ENCODE peak calls at places on chromosome 1, in six cellular contexts. One of them, this sample, is unnamed. For H3K27me3, the result is how much of the 10 kb centered on the place peaks cover.

GRCh38 chr1:2448098-2448445 is 28.0 kb upstream of the PLCH2 start:
- DNase-seq in MM.1S: no peak
- DNase-seq in HepG2: peak
- DNase-seq in esophagus squamous epithelium: no peak
- DNase-seq in suprapubic skin: no peak
- DNase-seq in BE2C: no peak
- DNase-seq in this sample: no peak

GRCh38 chr1:162709870-162710269 is 77.6 kb downstream of the DDR2 start:
- DNase-seq in MM.1S: no peak
- DNase-seq in HepG2: no peak
- DNase-seq in esophagus squamous epithelium: no peak
- DNase-seq in suprapubic skin: no peak
- DNase-seq in BE2C: no peak
- DNase-seq in this sample: no peak

GRCh38 chr1:91924146-91924545 is 25.1 kb upstream of the BRDT start:
- DNase-seq in MM.1S: no peak
- DNase-seq in HepG2: no peak
- DNase-seq in esophagus squamous epithelium: no peak
- DNase-seq in suprapubic skin: no peak
- DNase-seq in BE2C: no peak
- DNase-seq in this sample: no peak

GRCh38 chr1:4594286-4594991 is 60.0 kb upstream of the AJAP1 start:
- DNase-seq in MM.1S: no peak
- DNase-seq in HepG2: no peak
- DNase-seq in esophagus squamous epithelium: no peak
- DNase-seq in suprapubic skin: no peak
- DNase-seq in BE2C: no peak
- DNase-seq in this sample: no peak

GRCh38 chr1:210143465-210144062 is 89.0 kb upstream of the SERTAD4 start:
- DNase-seq in MM.1S: peak
- DNase-seq in HepG2: peak
- DNase-seq in esophagus squamous epithelium: no peak
- DNase-seq in suprapubic skin: peak
- DNase-seq in BE2C: peak
- DNase-seq in this sample: peak

GRCh38 chr1:109687641-109688499 is at the start of gene GSTM1:
- DNase-seq in MM.1S: no peak
- DNase-seq in HepG2: no peak
- DNase-seq in esophagus squamous epithelium: no peak
- DNase-seq in suprapubic skin: peak
- DNase-seq in BE2C: no peak
- DNase-seq in this sample: peak

GRCh38 chr1:65197636-65198035 is 49.6 kb downstream of the AK4 start:
- DNase-seq in MM.1S: no peak
- DNase-seq in HepG2: no peak
- DNase-seq in esophagus squamous epithelium: no peak
- DNase-seq in suprapubic skin: no peak
- DNase-seq in BE2C: no peak
- DNase-seq in this sample: no peak

GRCh38 chr1:160204526-160205241 is 500 bp upstream of the PEA15 start:
- DNase-seq in MM.1S: peak
- DNase-seq in HepG2: no peak
- DNase-seq in esophagus squamous epithelium: no peak
- DNase-seq in suprapubic skin: no peak
- DNase-seq in BE2C: no peak
- DNase-seq in this sample: no peak

GRCh38 chr1:101253976-101254660 is 17.3 kb downstream of the S1PR1 start:
- DNase-seq in MM.1S: no peak
- DNase-seq in HepG2: no peak
- DNase-seq in esophagus squamous epithelium: no peak
- DNase-seq in suprapubic skin: no peak
- DNase-seq in BE2C: no peak
- DNase-seq in this sample: no peak

GRCh38 chr1:227318003-227318851 is at the start of gene CDC42BPA:
- DNase-seq in MM.1S: peak
- DNase-seq in HepG2: peak
- DNase-seq in esophagus squamous epithelium: peak
- DNase-seq in suprapubic skin: peak
- DNase-seq in BE2C: peak
- DNase-seq in this sample: peak

GRCh38 chr1:6483010-6483760 is 8.3 kb downstream of the PLEKHG5 start:
- DNase-seq in MM.1S: no peak
- DNase-seq in HepG2: no peak
- DNase-seq in esophagus squamous epithelium: no peak
- DNase-seq in suprapubic skin: no peak
- DNase-seq in BE2C: no peak
- DNase-seq in this sample: no peak

GRCh38 chr1:80018348-80018747 is 1011.8 kb upstream of the ADGRL4 start:
- DNase-seq in MM.1S: no peak
- DNase-seq in HepG2: no peak
- DNase-seq in esophagus squamous epithelium: no peak
- DNase-seq in suprapubic skin: no peak
- DNase-seq in BE2C: no peak
- DNase-seq in this sample: no peak

GRCh38 chr1:24928631-24929090 is 1.4 kb downstream of the RUNX3 start:
- DNase-seq in MM.1S: peak
- DNase-seq in HepG2: no peak
- DNase-seq in esophagus squamous epithelium: no peak
- DNase-seq in suprapubic skin: no peak
- DNase-seq in BE2C: no peak
- DNase-seq in this sample: no peak

GRCh38 chr1:24929091-24929875 is 793 bp downstream of the RUNX3 start:
- DNase-seq in MM.1S: peak
- DNase-seq in HepG2: no peak
- DNase-seq in esophagus squamous epithelium: no peak
- DNase-seq in suprapubic skin: no peak
- DNase-seq in BE2C: no peak
- DNase-seq in this sample: no peak

GRCh38 chr1:24931481-24932221 is 1.6 kb upstream of the RUNX3 start:
- DNase-seq in MM.1S: no peak
- DNase-seq in HepG2: no peak
- DNase-seq in esophagus squamous epithelium: no peak
- DNase-seq in suprapubic skin: no peak
- DNase-seq in BE2C: no peak
- DNase-seq in this sample: no peak

GRCh38 chr1:24930703-24931480 is 816 bp upstream of the RUNX3 start:
- DNase-seq in MM.1S: peak
- DNase-seq in HepG2: no peak
- DNase-seq in esophagus squamous epithelium: no peak
- DNase-seq in suprapubic skin: no peak
- DNase-seq in BE2C: no peak
- DNase-seq in this sample: no peak

GRCh38 chr1:24929876-24930702 is at the start of gene RUNX3:
- DNase-seq in MM.1S: peak
- DNase-seq in HepG2: no peak
- DNase-seq in esophagus squamous epithelium: peak
- DNase-seq in suprapubic skin: no peak
- DNase-seq in BE2C: no peak
- DNase-seq in this sample: peak
- TF ChIP-seq CTCF in MM.1S: peak
- TF ChIP-seq CTCF in HepG2: peak
- TF ChIP-seq CTCF in esophagus squamous epithelium: no peak
- TF ChIP-seq CTCF in suprapubic skin: no peak
- TF ChIP-seq CTCF in BE2C: no peak
- TF ChIP-seq CTCF in this sample: no peak

GRCh38 chr1:241323510-241323909 is 33.5 kb downstream of the RGS7 start:
- DNase-seq in MM.1S: peak
- DNase-seq in HepG2: no peak
- DNase-seq in esophagus squamous epithelium: no peak
- DNase-seq in suprapubic skin: no peak
- DNase-seq in BE2C: no peak
- DNase-seq in this sample: no peak
- H3K27me3 ChIP-seq in MM.1S: under half
- H3K27me3 ChIP-seq in HepG2: under half
- H3K27me3 ChIP-seq in esophagus squamous epithelium: under half
- H3K27me3 ChIP-seq in suprapubic skin: under half
- H3K27me3 ChIP-seq in BE2C: under half
- H3K27me3 ChIP-seq in this sample: under half

DNA sequence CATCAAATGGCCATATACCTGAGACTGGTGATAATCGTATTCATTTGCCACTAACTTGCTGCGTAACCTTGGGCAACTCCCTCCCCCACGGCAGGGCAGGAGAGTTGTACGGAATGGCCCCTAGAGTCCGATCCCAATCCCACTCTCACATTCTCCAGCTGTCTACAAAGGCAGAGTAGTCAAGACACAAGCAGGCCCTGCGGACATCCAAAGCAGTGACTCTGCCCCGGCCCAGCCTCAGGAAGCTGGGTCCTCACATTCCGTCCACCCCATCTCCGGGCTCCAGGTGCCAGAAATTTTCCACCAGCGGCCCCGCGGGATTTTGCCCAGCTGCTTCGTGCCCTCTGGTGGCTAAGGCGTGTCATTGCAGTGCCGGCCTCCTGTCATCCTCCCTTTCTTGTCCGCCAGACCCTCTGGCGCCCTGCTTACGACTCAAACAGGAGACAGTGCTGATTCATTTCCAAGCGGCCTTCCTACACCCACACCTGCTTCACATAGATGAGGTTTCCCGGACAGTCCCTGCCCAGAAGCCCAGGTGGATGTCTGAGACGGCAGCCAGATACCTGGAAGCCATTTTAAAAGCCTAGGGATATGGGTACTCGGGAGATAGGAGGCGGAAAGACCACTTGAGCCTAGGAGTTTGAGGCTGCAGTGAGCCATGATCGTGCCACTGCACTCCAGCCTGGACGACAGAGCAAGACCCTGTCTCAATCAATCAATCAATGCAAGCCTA is 2.9 kb upstream of the S100A2 start:
- DNase-seq in MM.1S: peak
- DNase-seq in HepG2: peak
- DNase-seq in esophagus squamous epithelium: peak
- DNase-seq in suprapubic skin: peak
- DNase-seq in BE2C: peak
- DNase-seq in this sample: no peak
- H3K4me3 ChIP-seq in MM.1S: peak
- H3K4me3 ChIP-seq in HepG2: no peak
- H3K4me3 ChIP-seq in esophagus squamous epithelium: peak
- H3K4me3 ChIP-seq in suprapubic skin: peak
- H3K4me3 ChIP-seq in BE2C: peak
- H3K4me3 ChIP-seq in this sample: peak

DNA sequence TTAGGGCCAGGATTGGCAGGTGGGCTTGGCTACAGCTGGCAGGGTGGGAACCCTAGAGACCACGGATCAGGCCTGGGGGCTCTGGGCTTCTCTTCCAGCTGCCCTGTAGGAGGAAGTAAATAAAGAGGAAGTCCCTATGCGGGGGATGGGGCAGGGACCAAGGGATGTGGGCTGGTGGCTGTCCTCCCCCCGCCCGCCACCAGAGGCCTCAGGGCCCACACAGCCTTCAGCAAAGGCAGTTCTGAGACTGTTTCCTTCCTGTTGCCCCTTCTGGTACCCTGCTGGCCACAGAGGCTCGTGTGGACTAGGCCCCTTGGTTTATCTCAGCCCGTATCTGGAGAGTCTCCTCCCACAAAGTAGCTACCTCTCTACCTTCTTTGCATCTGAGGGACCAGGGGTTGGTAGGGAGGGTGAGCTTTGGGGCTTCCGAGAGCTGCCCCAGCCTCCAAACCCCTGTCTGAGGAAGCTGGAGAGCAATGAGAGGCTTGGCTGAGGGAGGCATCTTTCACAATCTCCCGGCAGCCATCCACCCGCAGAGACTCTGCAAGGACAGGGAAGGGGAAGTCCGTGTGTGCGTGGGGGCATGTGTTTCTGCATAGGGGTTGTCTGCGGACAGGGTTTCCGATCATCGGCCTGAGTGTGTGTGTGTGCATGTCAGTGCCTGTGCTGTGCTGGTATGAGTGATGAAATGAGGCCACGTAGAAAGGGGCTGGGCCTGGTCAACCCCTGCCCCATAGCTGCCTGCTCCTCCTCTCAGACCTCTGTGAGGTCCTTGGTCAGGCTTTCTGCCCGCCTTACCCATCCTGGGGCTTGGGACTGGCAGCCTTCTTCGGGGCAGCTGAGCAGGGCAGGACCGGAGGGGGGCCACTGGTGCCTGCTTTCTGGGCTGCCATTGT is 12.5 kb downstream of the RPS6KA1 start:
- DNase-seq in MM.1S: peak
- DNase-seq in HepG2: peak
- DNase-seq in esophagus squamous epithelium: peak
- DNase-seq in suprapubic skin: peak
- DNase-seq in BE2C: peak
- DNase-seq in this sample: peak
- TF ChIP-seq CTCF in MM.1S: peak
- TF ChIP-seq CTCF in HepG2: no peak
- TF ChIP-seq CTCF in esophagus squamous epithelium: no peak
- TF ChIP-seq CTCF in suprapubic skin: no peak
- TF ChIP-seq CTCF in BE2C: peak
- TF ChIP-seq CTCF in this sample: no peak

GRCh38 chr1:208276757-208277435 is 32.7 kb upstream of the PLXNA2 start:
- DNase-seq in MM.1S: no peak
- DNase-seq in HepG2: no peak
- DNase-seq in esophagus squamous epithelium: no peak
- DNase-seq in suprapubic skin: no peak
- DNase-seq in BE2C: no peak
- DNase-seq in this sample: no peak
- H3K27me3 ChIP-seq in MM.1S: under half
- H3K27me3 ChIP-seq in HepG2: under half
- H3K27me3 ChIP-seq in esophagus squamous epithelium: half or more
- H3K27me3 ChIP-seq in suprapubic skin: under half
- H3K27me3 ChIP-seq in BE2C: under half
- H3K27me3 ChIP-seq in this sample: under half

GRCh38 chr1:10598088-10598712 is 123.5 kb downstream of the PEX14 start:
- DNase-seq in MM.1S: no peak
- DNase-seq in HepG2: no peak
- DNase-seq in esophagus squamous epithelium: no peak
- DNase-seq in suprapubic skin: no peak
- DNase-seq in BE2C: peak
- DNase-seq in this sample: no peak
- H3K4me3 ChIP-seq in MM.1S: no peak
- H3K4me3 ChIP-seq in HepG2: no peak
- H3K4me3 ChIP-seq in esophagus squamous epithelium: no peak
- H3K4me3 ChIP-seq in suprapubic skin: no peak
- H3K4me3 ChIP-seq in BE2C: no peak
- H3K4me3 ChIP-seq in this sample: no peak

DNA sequence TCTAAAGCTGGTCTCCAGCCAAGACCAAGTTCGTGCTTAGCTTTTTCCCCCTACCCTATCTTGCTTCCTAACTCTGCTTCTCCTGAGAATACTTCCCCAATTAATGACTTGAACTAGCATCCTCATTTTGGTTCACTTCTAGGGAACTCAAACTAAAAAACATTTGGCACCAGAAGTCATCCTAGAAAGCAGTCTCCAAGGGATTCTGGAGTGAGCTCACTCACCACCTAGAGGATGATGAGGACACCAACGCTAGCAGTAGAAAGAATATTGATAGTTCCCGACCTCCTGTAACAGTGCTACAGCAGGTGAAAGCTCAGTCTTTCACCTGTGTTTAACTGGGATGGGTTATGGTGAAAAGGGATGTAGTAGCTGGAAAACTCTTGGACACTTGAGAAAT is 4.7 kb upstream of the PSMB2 start:
- DNase-seq in MM.1S: no peak
- DNase-seq in HepG2: no peak
- DNase-seq in esophagus squamous epithelium: no peak
- DNase-seq in suprapubic skin: no peak
- DNase-seq in BE2C: no peak
- DNase-seq in this sample: no peak
- TF ChIP-seq CTCF in MM.1S: peak
- TF ChIP-seq CTCF in HepG2: peak
- TF ChIP-seq CTCF in esophagus squamous epithelium: no peak
- TF ChIP-seq CTCF in suprapubic skin: no peak
- TF ChIP-seq CTCF in BE2C: peak
- TF ChIP-seq CTCF in this sample: no peak